ENCODE peak calls at places on chromosomes 16 and 17, in seven cellular contexts. H is Karpas-422, Z is GM23338, U is A549, E is neuronal stem cell, D is neural progenitor cell, J is mesendoderm. T is an unnamed sample.

GRCh38 chr17:36209575-36209974 is 1.3 kb upstream of the CCL4L2 start:
- DNase-seq in Z (no peak), J (no peak), D (no peak), H (no peak), U (no peak), E (no peak), T (no peak)

GRCh38 chr16:77499373-77500285 is 64.8 kb upstream of the ADAMTS18 start:
- DNase-seq in H (no peak), J (no peak), U (peak; percentile 6), Z (no peak), D (no peak), E (no peak), T (no peak)

GRCh38 chr17:31488264-31488981 is 96.9 kb downstream of the RAB11FIP4 start:
- DNase-seq in J (peak; percentile 51), H (peak; percentile 67), D (peak; percentile 54), E (no peak), Z (peak; percentile 61), U (no peak), T (no peak)

GRCh38 chr17:3730881-3731429 is 7.3 kb downstream of the HASPIN start:
- DNase-seq in H (no peak), Z (no peak), E (no peak), U (no peak), D (no peak), J (peak; percentile 67), T (no peak)

GRCh38 chr17:40942553-40942952 is 5.1 kb upstream of the KRT23 start:
- DNase-seq in E (no peak), U (no peak), D (no peak), H (no peak), Z (no peak), J (no peak), T (no peak)

GRCh38 chr17:21127508-21128077 is 829 bp downstream of the DHRS7B start:
- DNase-seq in Z (no peak), U (no peak), J (no peak), E (no peak), H (no peak), D (no peak), T (no peak)

GRCh38 chr16:21069986-21070385 is 80.7 kb downstream of the DNAH3 start:
- DNase-seq in J (no peak), Z (no peak), U (no peak), E (no peak), H (no peak), D (no peak), T (no peak)

GRCh38 chr16:56625140-56625942 is at the start of gene MT1E:
- DNase-seq in Z (peak; percentile 81), E (no peak), J (peak; percentile 70), D (peak; percentile 71), U (no peak), H (no peak), T (no peak)

GRCh38 chr16:64469906-64470702 is 651.8 kb downstream of the CDH11 start:
- DNase-seq in H (no peak), D (peak; percentile 19), J (no peak), U (no peak), Z (no peak), E (no peak), T (no peak)

GRCh38 chr16:5709889-5710288 is 612.3 kb upstream of the EEF2KMT start:
- DNase-seq in J (peak; percentile 73), D (peak; percentile 82), U (no peak), H (peak; percentile 50), E (peak; percentile 69), Z (peak; percentile 54), T (peak; percentile 52)

GRCh38 chr16:75266738-75267630 is 15.6 kb upstream of the BCAR1 start:
- DNase-seq in J (no peak), Z (no peak), E (no peak), D (no peak), H (no peak), U (no peak), T (no peak)

GRCh38 chr16:78770353-78771091 is 671.1 kb downstream of the WWOX start:
- DNase-seq in H (peak; percentile 74), U (peak; percentile 19), E (peak; percentile 43), J (peak; percentile 89), D (peak; percentile 76), Z (peak; percentile 84), T (peak; percentile 67)

GRCh38 chr16:74770826-74771526 is 3.6 kb downstream of the FA2H start:
- DNase-seq in J (no peak), H (no peak), U (no peak), D (no peak), Z (no peak), E (no peak), T (no peak)

GRCh38 chr16:27344707-27345106 is 30.9 kb downstream of the IL4R start:
- DNase-seq in H (no peak), E (no peak), J (no peak), D (no peak), U (no peak), Z (no peak), T (no peak)

GRCh38 chr17:50871369-50871768 is 5.2 kb upstream of the TOB1 start:
- DNase-seq in D (no peak), Z (no peak), J (no peak), H (no peak), U (no peak), E (no peak), T (peak; percentile 50)

GRCh38 chr17:51351890-51352289 is 91.5 kb downstream of the UTP18 start:
- DNase-seq in D (no peak), J (no peak), Z (no peak), H (no peak), E (no peak), U (no peak), T (no peak)

GRCh38 chr17:41917957-41918391 is 777 bp downstream of the ACLY start:
- DNase-seq in D (peak; percentile 54), E (no peak), Z (peak; percentile 52), H (peak; percentile 78), U (no peak), J (no peak), T (peak; percentile 55)

GRCh38 chr16:30609002-30609927 is 924 bp downstream of the ZNF689 start:
- DNase-seq in E (no peak), J (peak; percentile 67), D (peak; percentile 31), U (peak; percentile 51), Z (peak; percentile 70), H (peak; percentile 81), T (peak; percentile 52)

GRCh38 chr17:7394452-7395191 is at the start of gene PLSCR3:
- DNase-seq in U (peak; percentile 91), J (peak; percentile 85), Z (peak; percentile 89), E (peak; percentile 77), H (peak; percentile 93), D (peak; percentile 94), T (peak; percentile 83)

GRCh38 chr16:53614346-53614745 is 89.3 kb downstream of the RPGRIP1L start:
- DNase-seq in J (no peak), E (no peak), D (no peak), U (no peak), H (no peak), Z (no peak), T (no peak)

GRCh38 chr16:68247400-68247799 is 2.2 kb downstream of the PLA2G15 start:
- DNase-seq in Z (no peak), J (no peak), U (no peak), E (no peak), D (no peak), H (no peak), T (no peak)

GRCh38 chr17:74361613-74362391 is at the start of gene BTBD17:
- DNase-seq in Z (peak; percentile 84), E (peak; percentile 91), H (peak; percentile 50), U (peak; percentile 74), D (peak; percentile 97), J (peak; percentile 32), T (no peak)

DNA sequence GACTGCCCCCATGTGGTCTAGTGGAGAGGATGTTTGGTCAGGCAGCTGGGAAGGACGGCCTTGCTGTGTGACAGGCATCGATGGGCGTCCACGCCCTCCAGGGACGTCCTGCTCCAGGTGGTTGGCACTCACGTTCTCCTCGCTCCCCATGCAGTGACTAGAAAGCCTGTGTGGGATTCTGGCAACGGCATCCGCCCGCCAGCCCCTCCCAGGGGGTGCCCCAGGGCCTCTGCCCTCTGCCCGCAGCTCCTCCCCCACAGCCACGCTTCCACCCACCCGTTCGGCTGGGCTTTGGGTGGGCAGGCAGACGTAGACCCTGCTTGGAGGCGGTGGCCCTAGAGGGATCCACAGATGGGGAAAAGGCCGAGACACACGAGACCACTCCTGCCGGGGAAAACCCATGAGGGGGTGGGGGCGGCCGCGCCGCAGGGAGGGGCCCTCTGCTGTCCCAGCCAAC is 4.7 kb upstream of the IL17C start:
- DNase-seq in D (peak; percentile 69), E (no peak), J (peak; percentile 86), Z (peak; percentile 86), H (peak; percentile 67), U (peak; percentile 53), T (no peak)
- H3K4me3 ChIP-seq in D (peak overlapping the region; percentile 62), E (no peak overlapping the region), J (no peak overlapping the region), Z (peak overlapping the region; percentile 89), H (peak overlapping the region; percentile 31), U (no peak overlapping the region), T (no peak overlapping the region)

GRCh38 chr17:57517216-57517518 is 227.9 kb downstream of the CCDC182 start:
- DNase-seq in J (no peak), D (peak; percentile 31), H (no peak), E (no peak), Z (no peak), U (no peak), T (no peak)
- H3K4me2 ChIP-seq in J (no peak overlapping the region), D (peak overlapping the region; percentile 58), H (no peak overlapping the region), E (no peak overlapping the region), Z (no peak overlapping the region), U (peak overlapping the region; percentile 63), T (no peak overlapping the region)

DNA sequence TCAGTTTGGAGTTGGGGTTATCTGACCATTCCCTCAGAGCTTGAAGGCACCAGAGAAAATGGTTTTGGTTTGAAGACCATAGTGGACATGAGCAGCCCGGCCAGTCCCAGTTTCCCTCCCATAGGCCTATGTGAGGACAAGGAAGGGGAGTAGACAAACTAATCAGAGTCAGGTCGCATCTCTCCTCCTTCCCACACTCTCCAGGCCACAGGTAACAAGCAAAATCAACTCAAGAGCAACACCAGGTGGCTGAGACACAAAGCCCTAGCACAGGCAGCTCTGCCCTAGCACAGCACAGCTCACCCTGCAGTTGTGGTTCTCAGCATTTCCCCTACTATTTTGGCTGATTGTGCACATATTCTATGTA is 7.2 kb downstream of the SUPT4H1 start:
- DNase-seq in D (no peak), H (peak; percentile 83), J (peak; percentile 26), E (no peak), Z (no peak), U (no peak), T (peak; percentile 79)
- H3K4me3 ChIP-seq in D (no peak overlapping the region), H (peak overlapping the region; percentile 59), J (no peak overlapping the region), E (no peak overlapping the region), Z (no peak overlapping the region), U (no peak overlapping the region), T (peak overlapping the region; percentile 25)

GRCh38 chr16:82088483-82088882 is 53.4 kb downstream of the HSD17B2 start:
- DNase-seq in J (no peak), U (no peak), E (no peak), H (no peak), D (no peak), Z (no peak), T (no peak)

GRCh38 chr16:82094942-82095540 is 60.0 kb downstream of the HSD17B2 start:
- DNase-seq in J (no peak), H (no peak), D (no peak), U (no peak), Z (peak; percentile 60), E (no peak), T (no peak)

GRCh38 chr16:82093901-82094300 is 58.8 kb downstream of the HSD17B2 start:
- DNase-seq in U (no peak), H (no peak), Z (no peak), D (no peak), J (peak; percentile 72), E (no peak), T (no peak)

GRCh38 chr16:82092711-82093110 is 57.7 kb downstream of the HSD17B2 start:
- DNase-seq in E (no peak), H (no peak), J (peak; percentile 32), Z (no peak), D (no peak), U (no peak), T (no peak)

GRCh38 chr16:82091225-82091624 is 56.2 kb downstream of the HSD17B2 start:
- DNase-seq in E (no peak), D (no peak), H (no peak), U (no peak), Z (no peak), J (peak; percentile 13), T (no peak)
- H3K4me2 ChIP-seq in E (no peak overlapping the region), D (no peak overlapping the region), H (no peak overlapping the region), U (no peak overlapping the region), Z (no peak overlapping the region), J (no peak overlapping the region), T (no peak overlapping the region)